ENCODE peak calls at places on chromosome 11, in eight cellular contexts. One of them, this sample, is unnamed.

GRCh38 chr11:22467248-22467647 is 129.1 kb downstream of the SLC17A6 start:
- DNase-seq in spleen: no peak
- DNase-seq in retinal pigment epithelial cell: no peak
- DNase-seq in choroid plexus epithelial cell: no peak
- DNase-seq in endothelial cell: no peak
- DNase-seq in mesothelial cell of epicardium: no peak
- DNase-seq in AG09309: no peak
- DNase-seq in chondrocyte: no peak
- DNase-seq in this sample: no peak

GRCh38 chr11:65869643-65870306 is 2.8 kb downstream of the EFEMP2 start:
- DNase-seq in spleen: peak; percentile 69
- DNase-seq in retinal pigment epithelial cell: no peak
- DNase-seq in choroid plexus epithelial cell: no peak
- DNase-seq in endothelial cell: no peak
- DNase-seq in mesothelial cell of epicardium: no peak
- DNase-seq in AG09309: no peak
- DNase-seq in chondrocyte: peak; percentile 89
- DNase-seq in this sample: no peak

GRCh38 chr11:9516113-9516512 is 55.3 kb downstream of the ZNF143 start:
- DNase-seq in spleen: no peak
- DNase-seq in retinal pigment epithelial cell: no peak
- DNase-seq in choroid plexus epithelial cell: no peak
- DNase-seq in endothelial cell: no peak
- DNase-seq in mesothelial cell of epicardium: no peak
- DNase-seq in AG09309: no peak
- DNase-seq in chondrocyte: no peak
- DNase-seq in this sample: no peak

GRCh38 chr11:6638437-6638836 is 17.2 kb downstream of the DCHS1 start:
- DNase-seq in spleen: no peak
- DNase-seq in retinal pigment epithelial cell: no peak
- DNase-seq in choroid plexus epithelial cell: peak; percentile 23
- DNase-seq in endothelial cell: no peak
- DNase-seq in mesothelial cell of epicardium: no peak
- DNase-seq in AG09309: no peak
- DNase-seq in chondrocyte: no peak
- DNase-seq in this sample: no peak

GRCh38 chr11:128279861-128280260 is 307.5 kb downstream of the ETS1 start:
- DNase-seq in spleen: no peak
- DNase-seq in retinal pigment epithelial cell: peak; percentile 41
- DNase-seq in choroid plexus epithelial cell: peak; percentile 47
- DNase-seq in endothelial cell: no peak
- DNase-seq in mesothelial cell of epicardium: no peak
- DNase-seq in AG09309: peak; percentile 87
- DNase-seq in chondrocyte: no peak
- DNase-seq in this sample: no peak

GRCh38 chr11:97140885-97141494 is 751.2 kb downstream of the JRKL start:
- DNase-seq in spleen: no peak
- DNase-seq in retinal pigment epithelial cell: no peak
- DNase-seq in choroid plexus epithelial cell: peak; percentile 6
- DNase-seq in endothelial cell: peak; percentile 11
- DNase-seq in mesothelial cell of epicardium: no peak
- DNase-seq in AG09309: no peak
- DNase-seq in chondrocyte: no peak
- DNase-seq in this sample: no peak

GRCh38 chr11:103700605-103701004 is 335.8 kb upstream of the DDI1 start:
- DNase-seq in spleen: no peak
- DNase-seq in retinal pigment epithelial cell: peak; percentile 33
- DNase-seq in choroid plexus epithelial cell: peak; percentile 71
- DNase-seq in endothelial cell: no peak
- DNase-seq in mesothelial cell of epicardium: no peak
- DNase-seq in AG09309: peak; percentile 72
- DNase-seq in chondrocyte: no peak
- DNase-seq in this sample: no peak

GRCh38 chr11:16338397-16338796 is 17.9 kb downstream of the SOX6 start:
- DNase-seq in spleen: no peak
- DNase-seq in retinal pigment epithelial cell: no peak
- DNase-seq in choroid plexus epithelial cell: no peak
- DNase-seq in endothelial cell: no peak
- DNase-seq in mesothelial cell of epicardium: no peak
- DNase-seq in AG09309: no peak
- DNase-seq in chondrocyte: no peak
- DNase-seq in this sample: no peak

GRCh38 chr11:66869471-66869870 is 12.6 kb downstream of the LRFN4 start:
- DNase-seq in spleen: no peak
- DNase-seq in retinal pigment epithelial cell: no peak
- DNase-seq in choroid plexus epithelial cell: no peak
- DNase-seq in endothelial cell: no peak
- DNase-seq in mesothelial cell of epicardium: no peak
- DNase-seq in AG09309: no peak
- DNase-seq in chondrocyte: no peak
- DNase-seq in this sample: no peak

GRCh38 chr11:80146231-80146630 is 705.4 kb upstream of the TENM4 start:
- DNase-seq in spleen: no peak
- DNase-seq in retinal pigment epithelial cell: peak; percentile 75
- DNase-seq in choroid plexus epithelial cell: no peak
- DNase-seq in endothelial cell: no peak
- DNase-seq in mesothelial cell of epicardium: no peak
- DNase-seq in AG09309: no peak
- DNase-seq in chondrocyte: no peak
- DNase-seq in this sample: no peak

GRCh38 chr11:77113382-77114088 is 10.9 kb downstream of the OMP start:
- DNase-seq in spleen: no peak
- DNase-seq in retinal pigment epithelial cell: no peak
- DNase-seq in choroid plexus epithelial cell: peak; percentile 70
- DNase-seq in endothelial cell: peak; percentile 51
- DNase-seq in mesothelial cell of epicardium: no peak
- DNase-seq in AG09309: no peak
- DNase-seq in chondrocyte: no peak
- DNase-seq in this sample: no peak

GRCh38 chr11:34327804-34328631 is 29.8 kb downstream of the ABTB2 start:
- DNase-seq in spleen: no peak
- DNase-seq in retinal pigment epithelial cell: no peak
- DNase-seq in choroid plexus epithelial cell: no peak
- DNase-seq in endothelial cell: no peak
- DNase-seq in mesothelial cell of epicardium: no peak
- DNase-seq in AG09309: no peak
- DNase-seq in chondrocyte: no peak
- DNase-seq in this sample: no peak

GRCh38 chr11:130131957-130132850 is 27.4 kb upstream of the ST14 start:
- DNase-seq in spleen: no peak
- DNase-seq in retinal pigment epithelial cell: no peak
- DNase-seq in choroid plexus epithelial cell: peak; percentile 83
- DNase-seq in endothelial cell: peak; percentile 61
- DNase-seq in mesothelial cell of epicardium: peak; percentile 54
- DNase-seq in AG09309: peak; percentile 17
- DNase-seq in chondrocyte: no peak
- DNase-seq in this sample: no peak

GRCh38 chr11:11167806-11168205 is 185.2 kb downstream of the CSNK2A3 start:
- DNase-seq in spleen: no peak
- DNase-seq in retinal pigment epithelial cell: no peak
- DNase-seq in choroid plexus epithelial cell: no peak
- DNase-seq in endothelial cell: no peak
- DNase-seq in mesothelial cell of epicardium: no peak
- DNase-seq in AG09309: no peak
- DNase-seq in chondrocyte: no peak
- DNase-seq in this sample: no peak

GRCh38 chr11:34068098-34068497 is 16.6 kb downstream of the CAPRIN1 start:
- DNase-seq in spleen: no peak
- DNase-seq in retinal pigment epithelial cell: no peak
- DNase-seq in choroid plexus epithelial cell: peak; percentile 88
- DNase-seq in endothelial cell: no peak
- DNase-seq in mesothelial cell of epicardium: no peak
- DNase-seq in AG09309: no peak
- DNase-seq in chondrocyte: no peak
- DNase-seq in this sample: no peak

GRCh38 chr11:27409742-27410141 is 46.7 kb upstream of the CCDC34 start:
- DNase-seq in spleen: no peak
- DNase-seq in retinal pigment epithelial cell: no peak
- DNase-seq in choroid plexus epithelial cell: no peak
- DNase-seq in endothelial cell: no peak
- DNase-seq in mesothelial cell of epicardium: no peak
- DNase-seq in AG09309: no peak
- DNase-seq in chondrocyte: no peak
- DNase-seq in this sample: no peak

GRCh38 chr11:26931248-26931631 is 62.7 kb upstream of the FIBIN start:
- DNase-seq in spleen: no peak
- DNase-seq in retinal pigment epithelial cell: no peak
- DNase-seq in choroid plexus epithelial cell: peak; percentile 78
- DNase-seq in endothelial cell: no peak
- DNase-seq in mesothelial cell of epicardium: no peak
- DNase-seq in AG09309: no peak
- DNase-seq in chondrocyte: no peak
- DNase-seq in this sample: no peak

GRCh38 chr11:10410844-10411200 is 44.2 kb upstream of the AMPD3 start:
- DNase-seq in spleen: no peak
- DNase-seq in retinal pigment epithelial cell: no peak
- DNase-seq in choroid plexus epithelial cell: no peak
- DNase-seq in endothelial cell: no peak
- DNase-seq in mesothelial cell of epicardium: no peak
- DNase-seq in AG09309: no peak
- DNase-seq in chondrocyte: no peak
- DNase-seq in this sample: no peak

GRCh38 chr11:8250981-8251620 is 12.6 kb downstream of the LMO1 start:
- DNase-seq in spleen: peak; percentile 62
- DNase-seq in retinal pigment epithelial cell: no peak
- DNase-seq in choroid plexus epithelial cell: no peak
- DNase-seq in endothelial cell: no peak
- DNase-seq in mesothelial cell of epicardium: peak; percentile 26
- DNase-seq in AG09309: no peak
- DNase-seq in chondrocyte: peak; percentile 64
- DNase-seq in this sample: no peak

GRCh38 chr11:8249482-8249881 is 14.2 kb downstream of the LMO1 start:
- DNase-seq in spleen: peak; percentile 22
- DNase-seq in retinal pigment epithelial cell: no peak
- DNase-seq in choroid plexus epithelial cell: no peak
- DNase-seq in endothelial cell: no peak
- DNase-seq in mesothelial cell of epicardium: no peak
- DNase-seq in AG09309: no peak
- DNase-seq in chondrocyte: peak; percentile 30
- DNase-seq in this sample: no peak

GRCh38 chr11:8250446-8250845 is 13.2 kb downstream of the LMO1 start:
- DNase-seq in spleen: peak; percentile 65
- DNase-seq in retinal pigment epithelial cell: no peak
- DNase-seq in choroid plexus epithelial cell: no peak
- DNase-seq in endothelial cell: no peak
- DNase-seq in mesothelial cell of epicardium: peak; percentile 26
- DNase-seq in AG09309: no peak
- DNase-seq in chondrocyte: peak; percentile 60
- DNase-seq in this sample: no peak

GRCh38 chr11:8248786-8249185 is 14.9 kb downstream of the LMO1 start:
- DNase-seq in spleen: peak; percentile 51
- DNase-seq in retinal pigment epithelial cell: no peak
- DNase-seq in choroid plexus epithelial cell: no peak
- DNase-seq in endothelial cell: no peak
- DNase-seq in mesothelial cell of epicardium: no peak
- DNase-seq in AG09309: no peak
- DNase-seq in chondrocyte: peak; percentile 57
- DNase-seq in this sample: no peak

GRCh38 chr11:8247312-8247711 is 16.4 kb downstream of the LMO1 start:
- DNase-seq in spleen: peak; percentile 76
- DNase-seq in retinal pigment epithelial cell: no peak
- DNase-seq in choroid plexus epithelial cell: no peak
- DNase-seq in endothelial cell: no peak
- DNase-seq in mesothelial cell of epicardium: no peak
- DNase-seq in AG09309: no peak
- DNase-seq in chondrocyte: peak; percentile 57
- DNase-seq in this sample: no peak
- TF ChIP-seq CTCF in spleen: peak; percentile 41
- TF ChIP-seq CTCF in retinal pigment epithelial cell: peak; percentile 53
- TF ChIP-seq CTCF in choroid plexus epithelial cell: peak; percentile 65
- TF ChIP-seq CTCF in endothelial cell: peak; percentile 53
- TF ChIP-seq CTCF in mesothelial cell of epicardium: peak; percentile 47
- TF ChIP-seq CTCF in AG09309: peak; percentile 50
- TF ChIP-seq CTCF in chondrocyte: peak; percentile 61
- TF ChIP-seq CTCF in this sample: peak; percentile 63

GRCh38 chr11:89503422-89503821 is 12.2 kb upstream of the NOX4 start:
- DNase-seq in spleen: no peak
- DNase-seq in retinal pigment epithelial cell: no peak
- DNase-seq in choroid plexus epithelial cell: no peak
- DNase-seq in endothelial cell: no peak
- DNase-seq in mesothelial cell of epicardium: no peak
- DNase-seq in AG09309: no peak
- DNase-seq in chondrocyte: no peak
- DNase-seq in this sample: no peak

GRCh38 chr11:89495951-89496350 is 4.8 kb upstream of the NOX4 start:
- DNase-seq in spleen: no peak
- DNase-seq in retinal pigment epithelial cell: peak; percentile 99
- DNase-seq in choroid plexus epithelial cell: peak; percentile 91
- DNase-seq in endothelial cell: no peak
- DNase-seq in mesothelial cell of epicardium: no peak
- DNase-seq in AG09309: peak; percentile 74
- DNase-seq in chondrocyte: peak; percentile 49
- DNase-seq in this sample: no peak

GRCh38 chr11:89504270-89504669 is 13.1 kb upstream of the NOX4 start:
- DNase-seq in spleen: no peak
- DNase-seq in retinal pigment epithelial cell: no peak
- DNase-seq in choroid plexus epithelial cell: no peak
- DNase-seq in endothelial cell: no peak
- DNase-seq in mesothelial cell of epicardium: no peak
- DNase-seq in AG09309: no peak
- DNase-seq in chondrocyte: no peak
- DNase-seq in this sample: no peak

GRCh38 chr11:89498845-89499448 is 7.8 kb upstream of the NOX4 start:
- DNase-seq in spleen: no peak
- DNase-seq in retinal pigment epithelial cell: no peak
- DNase-seq in choroid plexus epithelial cell: no peak
- DNase-seq in endothelial cell: no peak
- DNase-seq in mesothelial cell of epicardium: no peak
- DNase-seq in AG09309: no peak
- DNase-seq in chondrocyte: no peak
- DNase-seq in this sample: no peak
- TF ChIP-seq CTCF in spleen: no peak
- TF ChIP-seq CTCF in retinal pigment epithelial cell: peak; percentile 25
- TF ChIP-seq CTCF in choroid plexus epithelial cell: peak; percentile 14
- TF ChIP-seq CTCF in endothelial cell: peak; percentile 62
- TF ChIP-seq CTCF in mesothelial cell of epicardium: peak; percentile 19
- TF ChIP-seq CTCF in AG09309: no peak
- TF ChIP-seq CTCF in chondrocyte: peak; percentile 52
- TF ChIP-seq CTCF in this sample: peak; percentile 33

GRCh38 chr11:94767701-94768601 is at the start of gene AMOTL1:
- DNase-seq in spleen: peak; percentile 92
- DNase-seq in retinal pigment epithelial cell: peak; percentile 66
- DNase-seq in choroid plexus epithelial cell: peak; percentile 86
- DNase-seq in endothelial cell: peak; percentile 89
- DNase-seq in mesothelial cell of epicardium: peak; percentile 85
- DNase-seq in AG09309: no peak
- DNase-seq in chondrocyte: peak; percentile 97
- DNase-seq in this sample: no peak
- TF ChIP-seq CTCF in spleen: no peak
- TF ChIP-seq CTCF in retinal pigment epithelial cell: no peak
- TF ChIP-seq CTCF in choroid plexus epithelial cell: no peak
- TF ChIP-seq CTCF in endothelial cell: no peak
- TF ChIP-seq CTCF in mesothelial cell of epicardium: no peak
- TF ChIP-seq CTCF in AG09309: no peak
- TF ChIP-seq CTCF in chondrocyte: peak; percentile 56
- TF ChIP-seq CTCF in this sample: no peak

DNA sequence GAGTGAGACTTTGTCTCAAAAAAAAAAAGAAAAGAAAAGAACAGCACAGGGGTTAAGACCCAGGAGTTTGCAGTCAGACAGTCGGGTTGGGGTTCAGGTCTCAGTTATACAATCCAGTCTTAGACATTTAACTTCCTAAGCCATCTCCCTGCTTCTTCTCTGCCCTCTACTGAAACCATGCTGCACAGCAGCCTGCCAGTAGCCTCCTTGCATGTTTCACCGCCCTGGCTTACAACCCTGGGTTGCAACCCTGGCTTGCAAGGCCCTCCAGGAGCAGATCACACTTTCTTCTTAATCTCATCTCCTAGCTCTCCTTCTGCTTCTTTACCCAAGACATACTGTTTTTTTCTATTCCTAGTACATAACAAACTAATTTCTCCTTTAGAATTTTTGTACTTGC is 5.9 kb upstream of the B3GAT3 start:
- DNase-seq in spleen: no peak
- DNase-seq in retinal pigment epithelial cell: no peak
- DNase-seq in choroid plexus epithelial cell: peak; percentile 37
- DNase-seq in endothelial cell: no peak
- DNase-seq in mesothelial cell of epicardium: no peak
- DNase-seq in AG09309: no peak
- DNase-seq in chondrocyte: no peak
- DNase-seq in this sample: no peak
- TF ChIP-seq CTCF in spleen: no peak
- TF ChIP-seq CTCF in retinal pigment epithelial cell: no peak
- TF ChIP-seq CTCF in choroid plexus epithelial cell: peak; percentile 29
- TF ChIP-seq CTCF in endothelial cell: no peak
- TF ChIP-seq CTCF in mesothelial cell of epicardium: no peak
- TF ChIP-seq CTCF in AG09309: no peak
- TF ChIP-seq CTCF in chondrocyte: peak; percentile 27
- TF ChIP-seq CTCF in this sample: no peak

This sample was measured in GM12864.